ENCODE peak calls at places on chromosomes 1 and 21, in five cellular contexts. One of them, this sample, is unnamed.

GRCh38 chr1:65980241-65980640 is 187.5 kb downstream of the PDE4B start:
- DNase-seq in H9: no peak
- DNase-seq in IMR-90: no peak
- DNase-seq in mesendoderm: no peak
- DNase-seq in neuronal stem cell: no peak
- DNase-seq in this sample: no peak

GRCh38 chr1:17235135-17235880 is 13.6 kb upstream of the PADI3 start:
- DNase-seq in H9: no peak
- DNase-seq in IMR-90: no peak
- DNase-seq in neuronal stem cell: no peak
- DNase-seq in mesendoderm: no peak
- DNase-seq in this sample: peak

GRCh38 chr1:198220428-198220827 is 63.6 kb downstream of the NEK7 start:
- DNase-seq in neuronal stem cell: no peak
- DNase-seq in H9: no peak
- DNase-seq in IMR-90: peak
- DNase-seq in mesendoderm: no peak
- DNase-seq in this sample: peak

GRCh38 chr1:44524655-44525530 is 119.8 kb downstream of the RNF220 start:
- DNase-seq in IMR-90: no peak
- DNase-seq in mesendoderm: peak
- DNase-seq in H9: no peak
- DNase-seq in neuronal stem cell: no peak
- DNase-seq in this sample: no peak

GRCh38 chr1:51234721-51235425 is 1.2 kb upstream of the RNF11 start:
- DNase-seq in mesendoderm: peak
- DNase-seq in neuronal stem cell: no peak
- DNase-seq in H9: no peak
- DNase-seq in IMR-90: peak
- DNase-seq in this sample: no peak

GRCh38 chr1:44807364-44808062 is 362 bp upstream of the DYNLT4 start:
- DNase-seq in mesendoderm: peak
- DNase-seq in H9: peak
- DNase-seq in IMR-90: peak
- DNase-seq in neuronal stem cell: peak
- DNase-seq in this sample: peak

GRCh38 chr1:43900386-43900785 is 33.2 kb upstream of the ARTN start:
- DNase-seq in IMR-90: no peak
- DNase-seq in mesendoderm: no peak
- DNase-seq in neuronal stem cell: no peak
- DNase-seq in H9: no peak
- DNase-seq in this sample: no peak

GRCh38 chr1:28247603-28248272 is 11.6 kb upstream of the SESN2 start:
- DNase-seq in H9: no peak
- DNase-seq in neuronal stem cell: no peak
- DNase-seq in IMR-90: no peak
- DNase-seq in mesendoderm: no peak
- DNase-seq in this sample: no peak

GRCh38 chr1:204147392-204148097 is 4.3 kb downstream of the ETNK2 start:
- DNase-seq in IMR-90: no peak
- DNase-seq in neuronal stem cell: no peak
- DNase-seq in mesendoderm: peak
- DNase-seq in H9: peak
- DNase-seq in this sample: no peak

GRCh38 chr1:28470146-28470545 is 35.7 kb upstream of the RCC1 start:
- DNase-seq in H9: no peak
- DNase-seq in IMR-90: no peak
- DNase-seq in mesendoderm: no peak
- DNase-seq in neuronal stem cell: no peak
- DNase-seq in this sample: no peak

GRCh38 chr1:20192364-20192763 is 6.0 kb upstream of the PLA2G2C start:
- DNase-seq in mesendoderm: no peak
- DNase-seq in IMR-90: peak
- DNase-seq in neuronal stem cell: no peak
- DNase-seq in H9: no peak
- DNase-seq in this sample: no peak

GRCh38 chr1:59427155-59427554 is 130.3 kb downstream of the FGGY start:
- DNase-seq in mesendoderm: peak
- DNase-seq in H9: no peak
- DNase-seq in IMR-90: peak
- DNase-seq in neuronal stem cell: no peak
- DNase-seq in this sample: peak

DNA sequence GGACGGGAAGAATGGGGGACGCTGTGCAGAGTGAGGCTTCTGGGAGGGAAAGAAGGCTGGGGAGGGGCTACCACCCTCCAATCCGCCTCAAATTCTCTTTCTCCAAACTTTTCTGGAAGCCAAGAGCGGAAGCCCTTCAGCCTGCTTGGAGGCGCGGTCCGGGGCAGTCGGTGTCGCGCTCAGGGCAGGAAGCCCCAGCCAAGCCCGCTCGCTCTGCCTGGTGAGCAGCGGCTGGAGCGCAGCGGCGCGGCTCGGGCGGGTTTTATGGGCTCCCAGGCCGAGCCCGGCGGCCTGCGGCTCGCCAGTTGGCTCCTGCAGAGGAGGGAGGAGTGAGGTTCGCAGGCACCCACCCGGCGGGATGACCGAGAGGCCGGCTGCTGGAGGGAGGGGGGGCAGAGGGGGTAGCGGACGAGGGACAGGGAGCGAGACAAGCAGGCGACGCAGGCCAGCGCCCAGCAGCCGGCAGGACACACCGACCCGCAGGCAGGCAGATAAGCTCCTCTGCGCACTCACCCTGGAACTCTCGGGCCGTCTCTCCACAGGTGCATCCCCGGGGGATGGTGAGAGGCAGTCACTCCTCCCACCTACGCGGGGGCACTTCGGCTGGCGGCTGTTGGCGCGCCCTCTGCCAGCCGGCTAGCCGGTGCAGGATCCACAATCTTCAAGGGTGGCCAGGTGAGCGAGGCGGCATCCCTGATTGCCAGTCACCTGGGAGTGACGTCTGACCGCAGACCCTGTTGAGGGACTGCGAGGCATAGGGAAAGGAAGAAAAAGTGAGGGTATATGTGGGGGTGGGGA is at the start of gene AVPR1B:
- DNase-seq in neuronal stem cell: peak
- DNase-seq in IMR-90: peak
- DNase-seq in mesendoderm: peak
- DNase-seq in H9: peak
- DNase-seq in this sample: peak
- H3K18ac ChIP-seq in neuronal stem cell: peak
- H3K18ac ChIP-seq in IMR-90: no peak
- H3K18ac ChIP-seq in mesendoderm: no peak
- H3K18ac ChIP-seq in H9: no peak
- H3K18ac ChIP-seq in this sample: no peak

DNA sequence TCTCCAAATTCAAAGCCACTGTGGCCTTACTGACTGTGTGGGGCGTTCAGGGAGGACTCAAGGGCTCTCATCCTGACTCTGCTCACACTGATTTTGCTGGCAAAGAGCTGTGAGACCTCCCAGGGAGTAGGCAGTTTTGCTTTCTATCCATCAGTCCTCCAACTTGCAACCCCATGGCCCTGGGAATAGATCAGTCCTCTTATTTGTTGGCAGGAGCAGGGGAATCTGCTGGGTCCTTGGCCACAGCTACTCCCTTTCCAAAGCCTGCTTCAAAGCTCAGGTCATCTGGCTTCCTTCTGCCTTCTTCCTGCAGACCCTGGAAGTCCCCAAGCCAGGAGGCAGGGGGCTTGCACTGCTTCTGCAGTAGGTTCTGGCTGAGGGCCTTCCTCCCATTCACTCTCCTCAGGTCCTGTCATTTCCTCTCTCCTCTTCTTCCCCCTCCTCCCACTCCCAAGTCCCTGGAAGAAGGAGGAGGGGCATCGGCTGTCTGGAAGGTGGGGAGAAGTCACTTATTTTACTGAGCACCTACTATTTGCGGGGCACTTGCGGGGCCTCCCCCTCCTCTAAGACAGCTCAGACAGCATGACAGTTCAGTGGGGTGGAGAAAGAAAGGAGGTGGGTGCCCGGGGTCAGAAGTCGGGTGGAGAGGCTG is 835 bp upstream of the NAV1 start:
- DNase-seq in mesendoderm: peak
- DNase-seq in neuronal stem cell: no peak
- DNase-seq in H9: peak
- DNase-seq in IMR-90: no peak
- DNase-seq in this sample: peak
- H3K18ac ChIP-seq in mesendoderm: no peak
- H3K18ac ChIP-seq in neuronal stem cell: peak
- H3K18ac ChIP-seq in H9: no peak
- H3K18ac ChIP-seq in IMR-90: peak
- H3K18ac ChIP-seq in this sample: peak

GRCh38 chr21:46092811-46093667 is 4.9 kb upstream of the COL6A2 start:
- DNase-seq in neuronal stem cell: no peak
- DNase-seq in IMR-90: no peak
- DNase-seq in H9: no peak
- DNase-seq in mesendoderm: no peak
- DNase-seq in this sample: no peak
- H3K18ac ChIP-seq in neuronal stem cell: peak
- H3K18ac ChIP-seq in IMR-90: peak
- H3K18ac ChIP-seq in H9: no peak
- H3K18ac ChIP-seq in mesendoderm: no peak
- H3K18ac ChIP-seq in this sample: no peak

GRCh38 chr1:201703646-201704438 is 125.1 kb upstream of the IPO9 start:
- DNase-seq in H9: peak
- DNase-seq in mesendoderm: peak
- DNase-seq in IMR-90: peak
- DNase-seq in neuronal stem cell: peak
- DNase-seq in this sample: peak
- H3K18ac ChIP-seq in H9: peak
- H3K18ac ChIP-seq in mesendoderm: no peak
- H3K18ac ChIP-seq in IMR-90: peak
- H3K18ac ChIP-seq in neuronal stem cell: peak
- H3K18ac ChIP-seq in this sample: no peak

GRCh38 chr1:41483960-41484844 is at the start of gene EDN2:
- DNase-seq in neuronal stem cell: no peak
- DNase-seq in mesendoderm: peak
- DNase-seq in H9: peak
- DNase-seq in IMR-90: no peak
- DNase-seq in this sample: peak

GRCh38 chr1:41482001-41482765 is 2.3 kb downstream of the EDN2 start:
- DNase-seq in IMR-90: no peak
- DNase-seq in H9: no peak
- DNase-seq in neuronal stem cell: no peak
- DNase-seq in mesendoderm: no peak
- DNase-seq in this sample: no peak

GRCh38 chr1:41481109-41481775 is 3.2 kb downstream of the EDN2 start:
- DNase-seq in H9: no peak
- DNase-seq in mesendoderm: no peak
- DNase-seq in neuronal stem cell: no peak
- DNase-seq in IMR-90: no peak
- DNase-seq in this sample: no peak

GRCh38 chr1:41484881-41485280 is 398 bp upstream of the EDN2 start:
- DNase-seq in IMR-90: no peak
- DNase-seq in neuronal stem cell: no peak
- DNase-seq in H9: no peak
- DNase-seq in mesendoderm: no peak
- DNase-seq in this sample: no peak

GRCh38 chr1:41482906-41483895 is 1.3 kb downstream of the EDN2 start:
- DNase-seq in mesendoderm: no peak
- DNase-seq in IMR-90: no peak
- DNase-seq in H9: no peak
- DNase-seq in neuronal stem cell: no peak
- DNase-seq in this sample: peak
- H3K18ac ChIP-seq in mesendoderm: peak
- H3K18ac ChIP-seq in IMR-90: peak
- H3K18ac ChIP-seq in H9: no peak
- H3K18ac ChIP-seq in neuronal stem cell: peak
- H3K18ac ChIP-seq in this sample: peak

DNA sequence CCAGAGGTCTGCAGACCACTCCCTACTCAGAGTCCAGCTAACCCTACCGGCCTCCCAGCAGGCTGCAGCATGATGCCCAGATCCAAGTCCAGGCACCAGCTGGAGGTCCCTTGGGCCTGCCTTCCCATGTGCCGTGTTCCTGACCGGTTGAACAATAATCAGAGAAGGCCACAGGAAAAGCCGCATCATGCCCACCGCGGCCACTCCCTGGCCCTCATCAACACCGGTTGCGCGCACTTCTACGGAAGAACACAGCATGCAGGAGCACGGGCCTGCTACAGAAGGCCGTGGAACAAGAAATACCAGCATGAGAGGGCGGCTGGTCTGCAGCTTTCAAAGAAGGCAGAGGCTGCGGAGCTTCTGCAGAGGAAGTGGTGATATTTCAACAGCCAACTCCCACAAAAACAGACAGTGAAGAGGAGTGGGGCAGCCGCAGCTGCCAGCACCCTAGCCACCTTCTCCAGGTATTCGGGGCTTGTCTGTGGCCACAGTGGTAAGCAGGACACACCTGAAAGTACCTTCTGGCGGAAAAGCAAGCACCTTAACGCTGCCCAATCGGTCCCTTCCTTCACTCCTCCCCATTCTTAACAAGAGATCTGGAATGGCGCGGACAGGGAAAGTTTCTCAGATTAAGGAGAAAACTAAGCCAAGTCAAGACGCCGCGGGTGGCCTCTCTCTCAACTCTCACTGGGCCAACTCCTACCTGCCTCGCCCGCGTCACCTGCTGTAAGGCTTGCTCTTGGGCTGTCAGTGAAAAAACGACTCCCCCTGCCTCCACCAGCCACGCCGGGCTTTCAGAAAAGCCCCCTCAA is 1.5 kb downstream of the PGBD5 start:
- DNase-seq in neuronal stem cell: no peak
- DNase-seq in H9: peak
- DNase-seq in IMR-90: no peak
- DNase-seq in mesendoderm: peak
- DNase-seq in this sample: no peak
- H3K18ac ChIP-seq in neuronal stem cell: peak
- H3K18ac ChIP-seq in H9: no peak
- H3K18ac ChIP-seq in IMR-90: no peak
- H3K18ac ChIP-seq in mesendoderm: no peak
- H3K18ac ChIP-seq in this sample: no peak

GRCh38 chr1:186511761-186512637 is 51.1 kb upstream of the PDC start:
- DNase-seq in mesendoderm: peak
- DNase-seq in neuronal stem cell: no peak
- DNase-seq in H9: no peak
- DNase-seq in IMR-90: peak
- DNase-seq in this sample: no peak
- H3K18ac ChIP-seq in mesendoderm: no peak
- H3K18ac ChIP-seq in neuronal stem cell: no peak
- H3K18ac ChIP-seq in H9: no peak
- H3K18ac ChIP-seq in IMR-90: no peak
- H3K18ac ChIP-seq in this sample: no peak

GRCh38 chr1:84365225-84366221 is 32.8 kb upstream of the DNASE2B start:
- DNase-seq in IMR-90: peak
- DNase-seq in H9: no peak
- DNase-seq in mesendoderm: no peak
- DNase-seq in neuronal stem cell: no peak
- DNase-seq in this sample: peak
- H3K18ac ChIP-seq in IMR-90: peak
- H3K18ac ChIP-seq in H9: no peak
- H3K18ac ChIP-seq in mesendoderm: no peak
- H3K18ac ChIP-seq in neuronal stem cell: no peak
- H3K18ac ChIP-seq in this sample: peak

This sample was measured in trophoblast cell.